ENCODE peak calls at places on chromosomes 11 and 22, in nine cellular contexts. R is CD8-positive, alpha-beta memory T cell; N is fibroblast of villous mesenchyme; T is effector memory CD4-positive, alpha-beta T cell; B is AG04449; I is naive thymus-derived CD4-positive, alpha-beta T cell; E is AG10803; K is Peyer's patch; Z is IMR-90. H is an unnamed sample.

GRCh38 chr11:36135062-36135461 is 154.2 kb downstream of the COMMD9 start:
- DNase-seq in R (no peak), N (no peak), T (no peak), B (no peak), I (no peak), E (no peak), K (no peak), Z (no peak), H (no peak)

GRCh38 chr11:69148377-69148762 is 7.4 kb upstream of the SMIM38 start:
- DNase-seq in R (no peak), N (no peak), T (no peak), B (no peak), I (no peak), E (no peak), K (no peak), Z (no peak), H (no peak)

GRCh38 chr22:47163876-47164513 is 401.5 kb downstream of the TBC1D22A start:
- DNase-seq in R (no peak), N (no peak), T (no peak), B (no peak), I (no peak), E (no peak), K (no peak), Z (no peak), H (no peak)

GRCh38 chr11:111836766-111837165 is 34.6 kb downstream of the ALG9 start:
- DNase-seq in R (no peak), N (no peak), T (no peak), B (no peak), I (no peak), E (no peak), K (no peak), Z (peak), H (peak)

GRCh38 chr11:74050465-74050864 is 41.6 kb upstream of the UCP3 start:
- DNase-seq in R (no peak), N (no peak), T (no peak), B (no peak), I (no peak), E (peak), K (no peak), Z (peak), H (no peak)

GRCh38 chr11:118406599-118407166 is 5.3 kb downstream of the ATP5MG start:
- DNase-seq in R (no peak), N (peak), T (no peak), B (no peak), I (no peak), E (peak), K (no peak), Z (peak), H (peak)

GRCh38 chr11:443542-444199 is 1.9 kb upstream of the ANO9 start:
- DNase-seq in R (no peak), N (peak), T (no peak), B (no peak), I (no peak), E (peak), K (no peak), Z (peak), H (peak)

GRCh38 chr11:57425565-57426438 is 1.1 kb downstream of the SLC43A3 start:
- DNase-seq in R (no peak), N (peak), T (no peak), B (no peak), I (no peak), E (peak), K (no peak), Z (peak), H (no peak)

GRCh38 chr22:47631571-47632102 is 869.2 kb downstream of the TBC1D22A start:
- DNase-seq in R (no peak), N (peak), T (no peak), B (no peak), I (no peak), E (no peak), K (peak), Z (no peak), H (no peak)

GRCh38 chr11:489610-490185 is 17.3 kb downstream of the RNH1 start:
- DNase-seq in R (no peak), N (no peak), T (no peak), B (no peak), I (no peak), E (no peak), K (no peak), Z (no peak), H (no peak)

GRCh38 chr11:35253237-35253636 is 114.3 kb downstream of the CD44 start:
- DNase-seq in R (no peak), N (no peak), T (no peak), B (no peak), I (no peak), E (peak), K (no peak), Z (peak), H (no peak)

GRCh38 chr11:61281581-61282250 is 13.4 kb downstream of the VWCE start:
- DNase-seq in R (no peak), N (peak), T (no peak), B (no peak), I (no peak), E (no peak), K (no peak), Z (no peak), H (peak)

GRCh38 chr11:80860632-80861031 is 1419.8 kb upstream of the TENM4 start:
- DNase-seq in R (no peak), N (no peak), T (no peak), B (no peak), I (no peak), E (no peak), K (no peak), Z (no peak), H (peak)

GRCh38 chr11:3944198-3944597 is 88.7 kb downstream of the STIM1 start:
- DNase-seq in R (no peak), N (no peak), T (no peak), B (no peak), I (no peak), E (peak), K (no peak), Z (no peak), H (no peak)

GRCh38 chr22:48758021-48758561 is 1069.6 kb downstream of the BRD1 start:
- DNase-seq in R (no peak), N (no peak), T (no peak), B (no peak), I (no peak), E (no peak), K (no peak), Z (no peak), H (no peak)

GRCh38 chr22:36221799-36222751 is 17.3 kb downstream of the APOL2 start:
- DNase-seq in R (peak), N (no peak), T (peak), B (no peak), I (peak), E (no peak), K (peak), Z (no peak), H (peak)

GRCh38 chr11:96091476-96091875 is 167.6 kb upstream of the MTMR2 start:
- DNase-seq in R (peak), N (no peak), T (no peak), B (no peak), I (peak), E (no peak), K (no peak), Z (peak), H (no peak)

GRCh38 chr22:46721716-46722115 is 16.3 kb downstream of the CERK start:
- DNase-seq in R (no peak), N (no peak), T (no peak), B (no peak), I (no peak), E (no peak), K (no peak), Z (no peak), H (no peak)

GRCh38 chr22:41699264-41700104 is at the start of gene MEI1:
- DNase-seq in R (peak), N (peak), T (peak), B (no peak), I (peak), E (peak), K (peak), Z (peak), H (peak)

GRCh38 chr11:75245356-75246005 is 4.9 kb downstream of the TPBGL start:
- DNase-seq in R (no peak), N (no peak), T (no peak), B (no peak), I (no peak), E (no peak), K (peak), Z (no peak), H (no peak)

GRCh38 chr22:22103078-22103593 is 120.5 kb upstream of the TOP3B start:
- DNase-seq in R (no peak), N (no peak), T (no peak), B (no peak), I (no peak), E (no peak), K (no peak), Z (no peak), H (peak)

GRCh38 chr11:44319552-44320288 is 9.8 kb upstream of the ALX4 start:
- DNase-seq in R (no peak), N (no peak), T (no peak), B (no peak), I (no peak), E (no peak), K (no peak), Z (no peak), H (no peak)

DNA sequence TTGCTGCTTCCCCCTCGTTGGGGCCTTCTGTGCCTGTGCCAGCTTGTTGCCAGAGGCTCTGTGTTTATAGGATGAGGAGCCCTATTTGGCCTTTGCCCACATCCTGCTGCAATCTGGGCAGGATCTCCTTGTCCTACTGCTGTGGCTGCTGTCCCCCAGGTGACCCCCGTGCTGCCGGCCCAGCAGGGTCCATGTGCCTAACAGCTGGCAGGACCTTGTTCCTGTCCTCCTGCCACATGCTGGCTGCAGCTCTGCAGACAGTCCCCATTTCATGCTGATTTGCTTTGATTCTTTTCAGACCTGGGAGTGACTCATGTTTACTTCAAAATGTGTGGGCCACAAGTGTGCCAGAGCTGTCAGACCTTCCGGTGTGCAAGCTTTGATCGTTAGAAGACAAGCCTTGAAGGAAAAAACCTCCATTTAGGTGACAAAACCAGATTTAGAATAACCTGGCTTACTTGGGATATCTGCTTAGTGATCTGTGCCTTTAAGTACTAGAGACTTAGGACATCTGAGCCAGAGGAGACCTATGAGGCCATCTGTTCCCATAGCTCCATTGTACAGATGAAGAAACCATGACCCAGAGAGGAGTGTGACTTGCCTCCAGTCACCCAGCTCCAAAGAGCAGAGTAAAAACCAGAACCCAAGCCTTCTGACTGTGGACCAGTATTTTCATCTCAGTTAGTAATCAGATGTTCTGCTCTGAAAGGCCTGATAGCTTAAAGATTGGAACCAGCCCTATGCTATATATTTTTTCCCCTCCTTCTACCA is 11.1 kb downstream of the NAV2 start:
- DNase-seq in R (peak), N (peak), T (peak), B (no peak), I (no peak), E (peak), K (peak), Z (peak), H (peak)
- H3K4me3 ChIP-seq in R (no peak), N (no peak), T (peak), B (no peak), I (no peak), E (no peak), K (no peak), Z (no peak), H (no peak)

GRCh38 chr11:67270256-67271211 is 4.3 kb downstream of the GRK2 start:
- DNase-seq in R (peak), N (no peak), T (no peak), B (no peak), I (peak), E (no peak), K (peak), Z (no peak), H (no peak)
- H3K4me3 ChIP-seq in R (peak), N (peak), T (peak), B (peak), I (peak), E (peak), K (peak), Z (no peak), H (peak)

GRCh38 chr11:1854132-1854948 is 1.5 kb downstream of the LSP1 start:
- DNase-seq in R (no peak), N (no peak), T (no peak), B (no peak), I (no peak), E (no peak), K (peak), Z (no peak), H (no peak)
- H3K4me3 ChIP-seq in R (peak), N (no peak), T (peak), B (no peak), I (peak), E (no peak), K (peak), Z (no peak), H (no peak)

GRCh38 chr11:47501095-47501494 is 51.8 kb downstream of the CELF1 start:
- DNase-seq in R (no peak), N (no peak), T (no peak), B (no peak), I (no peak), E (no peak), K (no peak), Z (no peak), H (no peak)

GRCh38 chr11:47500121-47500520 is 51.2 kb upstream of the RAPSN start:
- DNase-seq in R (no peak), N (no peak), T (no peak), B (no peak), I (no peak), E (no peak), K (no peak), Z (no peak), H (no peak)

GRCh38 chr11:47504910-47505309 is 48.0 kb downstream of the CELF1 start:
- DNase-seq in R (no peak), N (no peak), T (no peak), B (no peak), I (no peak), E (no peak), K (no peak), Z (no peak), H (no peak)

GRCh38 chr11:47503227-47503626 is 49.7 kb downstream of the CELF1 start:
- DNase-seq in R (no peak), N (no peak), T (no peak), B (no peak), I (no peak), E (no peak), K (no peak), Z (no peak), H (no peak)

DNA sequence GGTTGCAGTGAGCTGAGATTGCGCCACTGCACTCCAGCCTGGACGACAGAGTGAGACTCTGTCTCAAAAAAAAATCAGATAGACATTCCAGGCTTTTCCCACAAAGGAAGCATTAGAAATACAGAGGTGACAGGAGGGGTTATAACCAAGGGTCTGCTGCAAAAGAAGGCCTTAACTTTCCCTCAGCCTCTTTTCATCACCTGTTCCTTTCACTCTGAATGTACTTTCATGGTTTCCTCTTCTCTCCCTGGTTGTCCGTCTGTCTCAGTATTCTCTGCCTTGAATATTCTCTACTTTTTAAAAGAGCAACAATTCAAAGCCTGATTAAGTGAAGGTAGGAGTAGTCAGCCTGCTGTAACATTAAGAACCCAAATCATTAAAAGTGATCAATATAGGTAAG is 50.2 kb downstream of the CELF1 start:
- DNase-seq in R (no peak), N (no peak), T (no peak), B (no peak), I (no peak), E (no peak), K (no peak), Z (no peak), H (no peak)
- H3K4me3 ChIP-seq in R (no peak), N (no peak), T (no peak), B (no peak), I (no peak), E (no peak), K (no peak), Z (no peak), H (no peak)

GRCh38 chr22:44936201-44936600 is 73.6 kb downstream of the PHF21B start:
- DNase-seq in R (no peak), N (no peak), T (no peak), B (no peak), I (no peak), E (no peak), K (no peak), Z (no peak), H (no peak)
- H3K4me3 ChIP-seq in R (no peak), N (no peak), T (no peak), B (no peak), I (no peak), E (no peak), K (no peak), Z (no peak), H (no peak)

GRCh38 chr11:27396259-27396839 is 33.3 kb upstream of the CCDC34 start:
- DNase-seq in R (no peak), N (no peak), T (no peak), B (no peak), I (no peak), E (no peak), K (no peak), Z (no peak), H (no peak)
- H3K4me3 ChIP-seq in R (no peak), N (no peak), T (no peak), B (no peak), I (no peak), E (no peak), K (no peak), Z (no peak), H (no peak)

GRCh38 chr11:122100222-122101080 is 15.6 kb downstream of the BLID start:
- DNase-seq in R (no peak), N (peak), T (no peak), B (no peak), I (no peak), E (peak), K (no peak), Z (peak), H (peak)

GRCh38 chr11:122103366-122103765 is 12.6 kb downstream of the BLID start:
- DNase-seq in R (no peak), N (no peak), T (no peak), B (no peak), I (no peak), E (peak), K (no peak), Z (peak), H (no peak)

GRCh38 chr11:122101625-122102291 is 14.3 kb downstream of the BLID start:
- DNase-seq in R (no peak), N (peak), T (no peak), B (no peak), I (no peak), E (peak), K (no peak), Z (peak), H (peak)

GRCh38 chr11:122104381-122104780 is 11.6 kb downstream of the BLID start:
- DNase-seq in R (no peak), N (no peak), T (no peak), B (no peak), I (no peak), E (no peak), K (no peak), Z (no peak), H (no peak)

GRCh38 chr11:122102426-122102825 is 13.6 kb downstream of the BLID start:
- DNase-seq in R (no peak), N (no peak), T (no peak), B (no peak), I (no peak), E (no peak), K (no peak), Z (peak), H (no peak)
- H3K4me3 ChIP-seq in R (no peak), N (no peak), T (no peak), B (peak), I (no peak), E (peak), K (no peak), Z (peak), H (peak)

GRCh38 chr22:16608931-16609330 is 16.3 kb upstream of the CCT8L2 start:
- DNase-seq in R (no peak), N (no peak), T (no peak), B (no peak), I (no peak), E (no peak), K (no peak), Z (no peak), H (no peak)

DNA sequence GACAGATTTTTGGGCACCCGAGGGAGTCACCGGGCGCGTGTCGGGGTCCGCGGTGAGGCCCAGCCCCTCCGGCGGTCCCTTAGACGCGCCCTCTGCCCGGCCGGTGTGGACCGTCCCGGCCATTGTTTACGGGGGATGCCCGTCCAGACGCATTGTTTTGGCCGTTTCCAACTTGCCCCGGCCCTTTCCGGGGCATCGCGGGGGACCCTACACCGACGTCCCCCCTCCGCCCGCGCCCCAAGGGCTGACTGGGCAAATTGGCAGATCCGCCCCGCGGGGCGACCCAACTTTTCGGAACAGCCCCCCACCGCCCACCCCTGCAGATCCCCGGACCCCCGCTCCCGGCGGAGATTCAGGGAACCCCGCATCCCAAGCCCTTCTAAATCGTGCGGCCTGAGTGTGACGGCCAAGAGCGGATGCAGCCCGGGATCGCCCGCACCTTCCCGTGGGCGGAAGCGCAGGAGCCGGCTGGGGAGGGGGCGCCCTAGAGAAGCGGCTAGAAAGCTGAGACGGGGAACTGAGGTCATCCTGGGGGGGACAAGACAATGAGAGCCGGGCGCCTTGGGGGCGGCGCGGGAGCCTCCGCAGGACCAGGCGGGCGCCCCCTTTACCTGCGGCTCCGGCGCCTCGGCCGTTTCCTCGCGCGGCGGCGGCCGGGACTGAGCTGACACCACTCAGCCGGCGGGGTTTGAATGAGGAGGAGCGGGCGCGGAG is 17.1 kb upstream of the CCT8L2 start:
- DNase-seq in R (no peak), N (no peak), T (no peak), B (no peak), I (no peak), E (no peak), K (no peak), Z (no peak), H (no peak)
- H3K4me3 ChIP-seq in R (no peak), N (no peak), T (no peak), B (peak), I (no peak), E (peak), K (no peak), Z (no peak), H (no peak)

DNA sequence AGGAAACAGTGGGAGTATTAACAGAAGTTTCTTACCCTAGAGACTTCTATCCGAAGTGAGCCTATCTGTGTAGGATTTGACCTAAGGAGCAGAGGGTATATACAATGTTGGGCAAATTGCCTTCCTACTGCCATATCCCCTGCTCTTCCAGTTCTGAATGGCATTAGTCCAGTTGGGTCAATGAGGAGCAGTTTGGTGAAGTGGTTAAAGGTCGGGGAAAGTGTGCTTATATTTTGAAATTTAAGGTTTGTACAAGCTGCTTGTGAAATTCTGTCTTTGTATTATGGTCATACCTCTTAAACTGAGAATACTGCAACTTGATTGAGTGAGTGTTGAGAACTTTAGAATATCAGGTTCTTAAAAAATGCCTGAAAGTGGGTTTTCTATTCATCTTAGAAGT is 1.7 kb downstream of the EI24 start:
- DNase-seq in R (no peak), N (no peak), T (no peak), B (no peak), I (no peak), E (no peak), K (no peak), Z (no peak), H (no peak)
- H3K4me3 ChIP-seq in R (no peak), N (no peak), T (no peak), B (no peak), I (no peak), E (no peak), K (no peak), Z (no peak), H (no peak)